ENCODE peak calls at places on chromosomes 12 and 14, in six cellular contexts. P is pancreas, N is left ventricle myocardium inferior, D is HCT116, B is uterus, X is fibroblast of lung. C is an unnamed sample.
A peak's percentile ranks its signal among the peaks of the same experiment; 100 is the strongest.

GRCh38 chr12:34400423-34400881 is 378.2 kb downstream of the ALG10 start:
- DNase-seq in P (no peak), N (peak; percentile 10), D (no peak), B (peak; percentile 1), X (no peak), C (peak; percentile 0)

GRCh38 chr12:89166525-89166934 is 185.8 kb downstream of the DUSP6 start:
- DNase-seq in P (no peak), N (no peak), D (no peak), B (no peak), X (peak; percentile 68), C (no peak)

GRCh38 chr12:62629971-62630739 is 163.5 kb downstream of the MON2 start:
- DNase-seq in P (no peak), N (no peak), D (no peak), B (no peak), X (no peak), C (no peak)

GRCh38 chr12:104573-105081 is 38.1 kb downstream of the IQSEC3 start:
- DNase-seq in P (no peak), N (no peak), D (no peak), B (no peak), X (no peak), C (no peak)

GRCh38 chr12:28089363-28089762 is 100.9 kb upstream of the CCDC91 start:
- DNase-seq in P (no peak), N (no peak), D (no peak), B (no peak), X (peak; percentile 43), C (no peak)

GRCh38 chr14:102473559-102473958 is 36.0 kb downstream of the ANKRD9 start:
- DNase-seq in P (no peak), N (no peak), D (no peak), B (no peak), X (no peak), C (no peak)

GRCh38 chr12:65449400-65449799 is 170.9 kb downstream of the MSRB3 start:
- DNase-seq in P (no peak), N (no peak), D (no peak), B (no peak), X (peak; percentile 59), C (no peak)

GRCh38 chr12:49843871-49844437 is 1.0 kb upstream of the BCDIN3D start:
- DNase-seq in P (no peak), N (no peak), D (no peak), B (no peak), X (no peak), C (no peak)

GRCh38 chr12:42763682-42764081 is 174.1 kb upstream of the PRICKLE1 start:
- DNase-seq in P (no peak), N (no peak), D (no peak), B (no peak), X (no peak), C (no peak)

GRCh38 chr14:81363746-81364400 is 36.3 kb downstream of the STON2 start:
- DNase-seq in P (no peak), N (no peak), D (no peak), B (no peak), X (no peak), C (no peak)

GRCh38 chr12:28108599-28108998 is 81.7 kb upstream of the CCDC91 start:
- DNase-seq in P (no peak), N (no peak), D (no peak), B (no peak), X (peak; percentile 89), C (no peak)

GRCh38 chr12:13256705-13257045 is 60.1 kb downstream of the EMP1 start:
- DNase-seq in P (no peak), N (no peak), D (no peak), B (no peak), X (no peak), C (no peak)

GRCh38 chr12:59736786-59737185 is 141.0 kb downstream of the SLC16A7 start:
- DNase-seq in P (peak; percentile 25), N (no peak), D (no peak), B (no peak), X (peak; percentile 91), C (peak; percentile 19)

GRCh38 chr12:32151081-32151480 is 44.4 kb downstream of the BICD1 start:
- DNase-seq in P (no peak), N (no peak), D (no peak), B (no peak), X (no peak), C (no peak)

GRCh38 chr12:51777973-51778372 is 70.5 kb downstream of the FIGNL2 start:
- DNase-seq in P (no peak), N (no peak), D (no peak), B (no peak), X (no peak), C (no peak)

GRCh38 chr12:101436146-101436545 is 28.6 kb upstream of the ARL1 start:
- DNase-seq in P (no peak), N (no peak), D (no peak), B (no peak), X (no peak), C (no peak)

GRCh38 chr14:61553730-61554641 is 141.3 kb upstream of the HIF1A start:
- DNase-seq in P (peak; percentile 58), N (no peak), D (no peak), B (no peak), X (peak; percentile 98), C (peak; percentile 99)

GRCh38 chr14:67514650-67515385 is 18.3 kb upstream of the PLEKHH1 start:
- DNase-seq in P (peak; percentile 24), N (peak; percentile 36), D (no peak), B (peak; percentile 34), X (peak; percentile 38), C (peak; percentile 44)

GRCh38 chr12:57169046-57169795 is 21.8 kb upstream of the LRP1-AS start:
- DNase-seq in P (no peak), N (no peak), D (no peak), B (no peak), X (no peak), C (no peak)

GRCh38 chr12:87596134-87596533 is 433.1 kb downstream of the C12orf50 start:
- DNase-seq in P (no peak), N (no peak), D (no peak), B (no peak), X (no peak), C (no peak)

DNA sequence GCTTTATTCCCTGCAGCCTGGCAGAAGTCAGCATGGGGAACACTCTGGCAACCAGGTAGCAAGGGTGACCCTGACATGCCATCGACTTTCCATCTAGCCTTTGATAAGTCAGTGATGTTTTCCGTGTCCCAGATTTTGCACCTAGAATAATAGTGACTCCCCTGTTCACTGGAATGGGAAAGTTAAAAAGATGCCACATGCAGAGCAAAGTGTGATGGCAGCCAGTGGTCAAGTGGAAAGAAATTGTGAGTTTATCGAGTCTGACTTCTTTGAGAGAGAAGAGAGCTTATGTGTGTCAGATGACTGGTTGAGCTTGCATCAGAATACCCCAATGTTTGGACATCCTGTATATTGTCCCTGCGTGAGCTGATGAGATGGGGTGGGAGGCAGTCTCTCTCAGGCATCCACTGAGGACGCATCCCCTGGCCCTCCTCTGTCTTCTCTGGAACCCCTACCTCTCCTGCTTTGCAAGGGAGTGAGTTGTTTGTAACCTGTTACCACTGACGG is 148.5 kb downstream of the GCH1 start:
- DNase-seq in P (no peak), N (no peak), D (no peak), B (no peak), X (no peak), C (no peak)
- H3K4me1 ChIP-seq in P (no peaks in the 10 kb centered on the region), N (peaks cover 58% of the 10 kb centered on the region), D (no peaks in the 10 kb centered on the region), B (no peaks in the 10 kb centered on the region), X (no peaks in the 10 kb centered on the region), C (no peaks in the 10 kb centered on the region)

GRCh38 chr14:21071225-21072041 is 1.3 kb downstream of the ARHGEF40 start:
- DNase-seq in P (peak; percentile 79), N (peak; percentile 91), D (no peak), B (peak; percentile 90), X (peak; percentile 98), C (peak; percentile 47)

GRCh38 chr14:21072102-21072501 is 2.0 kb downstream of the ARHGEF40 start:
- DNase-seq in P (no peak), N (no peak), D (no peak), B (no peak), X (peak; percentile 78), C (no peak)

GRCh38 chr14:21070083-21070609 is at the start of gene ARHGEF40:
- DNase-seq in P (peak; percentile 74), N (peak; percentile 79), D (no peak), B (peak; percentile 58), X (peak; percentile 58), C (no peak)

GRCh38 chr14:21069388-21070082 is 569 bp upstream of the ARHGEF40 start:
- DNase-seq in P (peak; percentile 66), N (peak; percentile 61), D (no peak), B (peak; percentile 54), X (peak; percentile 54), C (no peak)

GRCh38 chr14:21070610-21071224 is 613 bp downstream of the ARHGEF40 start:
- DNase-seq in P (peak; percentile 56), N (peak; percentile 59), D (no peak), B (peak; percentile 72), X (peak; percentile 43), C (no peak)
- TF ChIP-seq CTCF in P (no peak), N (no peak), D (no peak), B (no peak), X (no peak), C (no peak)

GRCh38 chr12:3107071-3107583 is 29.9 kb downstream of the TSPAN9 start:
- DNase-seq in P (no peak), N (no peak), D (no peak), B (peak; percentile 81), X (peak; percentile 84), C (no peak)

GRCh38 chr12:3103806-3104205 is 26.6 kb downstream of the TSPAN9 start:
- DNase-seq in P (no peak), N (no peak), D (no peak), B (no peak), X (no peak), C (no peak)

GRCh38 chr12:3106564-3106963 is 29.4 kb downstream of the TSPAN9 start:
- DNase-seq in P (no peak), N (no peak), D (no peak), B (no peak), X (no peak), C (no peak)

GRCh38 chr12:3107954-3108353 is 30.8 kb downstream of the TSPAN9 start:
- DNase-seq in P (no peak), N (no peak), D (no peak), B (no peak), X (peak; percentile 55), C (no peak)

GRCh38 chr12:3105690-3106479 is 28.7 kb downstream of the TSPAN9 start:
- DNase-seq in P (no peak), N (no peak), D (no peak), B (no peak), X (no peak), C (no peak)
- H3K4me1 ChIP-seq in P (no peaks in the 10 kb centered on the region), N (peaks cover 87% of the 10 kb centered on the region), D (peaks cover 28% of the 10 kb centered on the region), B (peaks cover 15% of the 10 kb centered on the region), X (peaks cover 8% of the 10 kb centered on the region), C (no peaks in the 10 kb centered on the region)

DNA sequence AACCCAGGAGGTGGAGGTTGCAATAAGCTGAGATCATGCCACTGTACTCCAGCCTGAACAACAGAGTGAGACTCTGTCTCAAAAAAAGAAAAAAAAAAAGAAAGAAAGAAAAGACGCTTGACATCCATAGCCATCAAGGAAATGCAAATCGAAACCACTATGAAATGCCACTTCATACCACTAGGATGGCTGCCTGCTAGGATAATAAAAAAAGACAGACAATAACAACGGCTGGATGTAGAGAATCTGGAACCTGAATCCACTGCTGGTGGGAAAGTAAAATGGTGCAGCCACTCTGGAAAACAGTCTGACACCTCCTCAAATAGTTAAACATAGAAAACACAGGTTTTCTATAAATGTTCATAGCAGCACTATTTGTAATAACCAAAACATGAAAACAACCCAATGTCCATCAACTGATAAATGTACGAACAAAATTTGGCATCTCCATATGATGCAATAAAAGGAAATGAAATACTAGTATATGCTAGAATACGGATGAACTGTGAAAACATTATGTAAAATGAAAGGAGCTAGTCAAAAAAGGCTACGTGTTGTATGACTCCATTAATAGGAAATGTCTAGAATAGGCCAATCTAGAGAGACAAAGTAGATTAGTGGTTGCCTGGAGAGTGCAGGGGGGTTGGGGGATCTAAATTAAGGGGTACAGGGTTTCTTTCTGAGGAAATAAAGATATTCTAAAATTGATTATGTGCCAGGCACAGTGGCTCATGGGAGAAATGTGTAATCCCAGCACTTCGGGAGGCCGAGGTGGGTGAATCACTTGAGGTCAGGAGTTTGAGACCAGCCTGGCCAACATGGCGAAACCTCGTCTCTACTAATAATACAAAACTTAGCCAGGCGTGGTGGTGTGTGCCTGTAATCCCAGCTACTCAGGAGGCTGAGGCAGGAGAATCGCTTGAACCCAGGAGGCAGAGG is 9.7 kb downstream of the WSB2 start:
- DNase-seq in P (no peak), N (no peak), D (no peak), B (no peak), X (no peak), C (no peak)
- TF ChIP-seq CTCF in P (no peak), N (no peak), D (peak; percentile 22), B (no peak), X (peak; percentile 24), C (no peak)